ENCODE peak calls at places on chromosomes 1 and 21, in five cellular contexts. M, Z, R, S and X are unnamed samples.

GRCh38 chr1:199279107-199279506 is 640.3 kb downstream of the PTPRC start:
- DNase-seq in M (no peak), Z (no peak), R (no peak), S (no peak), X (no peak)

GRCh38 chr21:41582866-41583265 is 74.9 kb upstream of the TMPRSS2 start:
- DNase-seq in M (no peak), Z (peak), R (no peak), S (no peak), X (no peak)

GRCh38 chr1:171403396-171403795 is 81.9 kb upstream of the PRRC2C start:
- DNase-seq in M (no peak), Z (no peak), R (no peak), S (peak), X (no peak)

GRCh38 chr1:38129473-38129872 is 82.9 kb upstream of the POU3F1 start:
- DNase-seq in M (no peak), Z (no peak), R (no peak), S (no peak), X (no peak)

GRCh38 chr1:32142446-32143301 is 34.8 kb downstream of the KPNA6 start:
- DNase-seq in M (no peak), Z (no peak), R (peak), S (no peak), X (no peak)

GRCh38 chr1:99580451-99580850 is 65.5 kb upstream of the PALMD start:
- DNase-seq in M (no peak), Z (no peak), R (no peak), S (no peak), X (no peak)

GRCh38 chr1:63157085-63157484 is 165.3 kb upstream of the FOXD3 start:
- DNase-seq in M (no peak), Z (no peak), R (no peak), S (no peak), X (no peak)

GRCh38 chr1:44826375-44827196 is 16.5 kb downstream of the PTCH2 start:
- DNase-seq in M (no peak), Z (no peak), R (peak), S (no peak), X (no peak)

GRCh38 chr1:205913451-205914204 is 29.6 kb downstream of the SLC26A9 start:
- DNase-seq in M (no peak), Z (no peak), R (no peak), S (peak), X (no peak)

GRCh38 chr1:216600730-216601426 is 122.4 kb downstream of the ESRRG start:
- DNase-seq in M (no peak), Z (peak), R (peak), S (peak), X (peak)

GRCh38 chr1:206558794-206559660 is 51.7 kb downstream of the RASSF5 start:
- DNase-seq in M (peak), Z (no peak), R (no peak), S (no peak), X (no peak)

GRCh38 chr21:14070049-14070893 is 140.5 kb downstream of the LIPI start:
- DNase-seq in M (no peak), Z (no peak), R (no peak), S (no peak), X (no peak)

GRCh38 chr1:107939256-107939655 is 25.7 kb downstream of the VAV3 start:
- DNase-seq in M (no peak), Z (no peak), R (no peak), S (no peak), X (no peak)

GRCh38 chr1:35876988-35877387 is 6.0 kb upstream of the AGO1 start:
- DNase-seq in M (peak), Z (no peak), R (peak), S (no peak), X (no peak)

GRCh38 chr1:99445486-99445885 is 181.2 kb downstream of the PLPPR4 start:
- DNase-seq in M (no peak), Z (no peak), R (no peak), S (no peak), X (no peak)

GRCh38 chr1:221881805-221882581 is 140.1 kb upstream of the DUSP10 start:
- DNase-seq in M (no peak), Z (no peak), R (no peak), S (no peak), X (no peak)

GRCh38 chr1:229869687-229870086 is 197.4 kb upstream of the GALNT2 start:
- DNase-seq in M (no peak), Z (no peak), R (no peak), S (no peak), X (no peak)

GRCh38 chr1:149934326-149934725 is 2.4 kb downstream of the MTMR11 start:
- DNase-seq in M (no peak), Z (no peak), R (no peak), S (no peak), X (no peak)

GRCh38 chr21:36384885-36385232 is 333 bp upstream of the CHAF1B start:
- DNase-seq in M (no peak), Z (no peak), R (no peak), S (no peak), X (no peak)

GRCh38 chr1:233614173-233614742 is 352 bp downstream of the KCNK1 start:
- DNase-seq in M (no peak), Z (no peak), R (peak), S (no peak), X (peak)

GRCh38 chr1:175968486-175969182 is 225.2 kb upstream of the TNR start:
- DNase-seq in M (no peak), Z (no peak), R (no peak), S (no peak), X (no peak)

GRCh38 chr1:89865498-89866385 is 44.9 kb downstream of the LRRC8D start:
- DNase-seq in M (no peak), Z (no peak), R (no peak), S (no peak), X (no peak)

GRCh38 chr1:21919520-21919919 is 17.6 kb downstream of the HSPG2 start:
- DNase-seq in M (no peak), Z (no peak), R (no peak), S (no peak), X (no peak)

GRCh38 chr21:38280446-38280845 is 23.7 kb downstream of the KCNJ15 start:
- DNase-seq in M (no peak), Z (no peak), R (no peak), S (no peak), X (no peak)

GRCh38 chr1:42674214-42674613 is 8.0 kb upstream of the YBX1 start:
- DNase-seq in M (no peak), Z (no peak), R (no peak), S (no peak), X (no peak)

GRCh38 chr1:115179397-115179835 is 90.1 kb upstream of the TSPAN2 start:
- DNase-seq in M (no peak), Z (no peak), R (no peak), S (no peak), X (no peak)

DNA sequence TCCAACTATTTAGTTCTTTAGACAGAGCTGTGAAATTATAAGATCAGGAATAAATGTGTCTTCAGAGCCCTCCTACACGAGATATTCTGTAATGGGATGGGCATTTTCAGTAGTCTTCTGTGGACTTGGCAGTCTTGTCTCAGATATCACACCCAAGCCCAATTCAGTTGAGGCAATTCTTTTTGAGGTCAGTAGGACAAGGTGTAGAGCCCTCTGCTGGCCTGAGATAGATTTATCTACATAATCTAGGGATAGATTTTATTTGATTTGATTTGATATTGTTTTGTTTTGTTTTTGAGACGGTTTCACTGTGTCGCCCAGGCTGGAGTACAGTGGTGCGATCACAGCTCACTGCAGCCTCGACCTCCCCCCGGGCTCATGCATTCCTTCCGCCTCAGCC is 77.5 kb downstream of the FMN2 start:
- DNase-seq in M (peak), Z (no peak), R (no peak), S (no peak), X (no peak)
- TF ChIP-seq CTCF in M (peak), Z (no peak), R (peak), S (no peak), X (no peak)

GRCh38 chr21:39430954-39431353 is 14.6 kb downstream of the LCA5L start:
- DNase-seq in M (no peak), Z (no peak), R (no peak), S (no peak), X (no peak)
- TF ChIP-seq CTCF in M (no peak), Z (no peak), R (no peak), S (no peak), X (no peak)

GRCh38 chr1:86018311-86018923 is 138.2 kb downstream of the COL24A1 start:
- DNase-seq in M (peak), Z (no peak), R (peak), S (no peak), X (peak)
- TF ChIP-seq CTCF in M (peak), Z (peak), R (peak), S (peak), X (peak)

GRCh38 chr1:70438529-70438928 is 27.5 kb downstream of the CTH start:
- DNase-seq in M (no peak), Z (no peak), R (no peak), S (no peak), X (no peak)

GRCh38 chr1:70440642-70441391 is 29.7 kb downstream of the CTH start:
- DNase-seq in M (no peak), Z (no peak), R (no peak), S (no peak), X (no peak)

GRCh38 chr1:70441392-70442035 is 30.4 kb downstream of the CTH start:
- DNase-seq in M (no peak), Z (no peak), R (no peak), S (no peak), X (no peak)

GRCh38 chr1:70434253-70434859 is 23.3 kb downstream of the CTH start:
- DNase-seq in M (no peak), Z (no peak), R (no peak), S (no peak), X (no peak)

DNA sequence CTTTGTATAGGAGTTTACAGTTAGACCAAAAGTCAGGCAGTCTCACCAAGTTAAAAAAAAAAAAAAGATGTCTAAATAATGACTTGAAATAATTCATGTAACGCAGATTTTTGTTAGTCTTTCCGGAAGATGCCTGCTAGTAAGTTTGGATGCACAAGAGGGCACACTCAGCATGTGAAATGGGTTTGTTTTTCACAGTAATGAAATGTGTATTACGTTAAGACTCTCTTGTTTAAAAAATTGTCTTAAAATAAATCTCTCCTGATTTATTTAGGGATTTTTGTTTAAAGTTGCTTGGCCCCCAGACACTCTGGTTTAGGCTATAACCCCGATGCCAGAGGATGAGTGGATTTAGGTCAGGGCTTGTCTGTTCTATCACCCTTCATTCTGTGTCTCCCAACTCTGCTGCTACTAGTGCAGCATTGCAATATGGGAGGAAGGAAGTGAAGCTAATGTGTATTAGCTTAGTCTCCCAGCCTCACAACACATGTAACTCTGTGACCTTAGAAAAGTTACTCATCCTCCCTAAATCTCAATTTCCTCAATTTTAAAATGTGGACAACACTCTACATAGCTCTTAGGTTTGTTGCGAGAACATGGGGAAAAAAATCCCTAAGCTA is 25.7 kb downstream of the CTH start:
- DNase-seq in M (no peak), Z (no peak), R (no peak), S (no peak), X (no peak)
- TF ChIP-seq CTCF in M (peak), Z (peak), R (no peak), S (no peak), X (no peak)

GRCh38 chr1:18232052-18232451 is 124.5 kb downstream of the IGSF21 start:
- DNase-seq in M (no peak), Z (no peak), R (no peak), S (no peak), X (no peak)

GRCh38 chr1:18230840-18231239 is 123.2 kb downstream of the IGSF21 start:
- DNase-seq in M (no peak), Z (no peak), R (peak), S (no peak), X (no peak)

GRCh38 chr1:18233176-18233864 is 125.7 kb downstream of the IGSF21 start:
- DNase-seq in M (no peak), Z (no peak), R (no peak), S (no peak), X (no peak)

GRCh38 chr1:18238190-18238589 is 130.6 kb downstream of the IGSF21 start:
- DNase-seq in M (no peak), Z (no peak), R (no peak), S (no peak), X (no peak)

GRCh38 chr1:18234790-18235242 is 127.2 kb downstream of the IGSF21 start:
- DNase-seq in M (peak), Z (no peak), R (peak), S (no peak), X (peak)
- TF ChIP-seq CTCF in M (peak), Z (peak), R (peak), S (peak), X (peak)

DNA sequence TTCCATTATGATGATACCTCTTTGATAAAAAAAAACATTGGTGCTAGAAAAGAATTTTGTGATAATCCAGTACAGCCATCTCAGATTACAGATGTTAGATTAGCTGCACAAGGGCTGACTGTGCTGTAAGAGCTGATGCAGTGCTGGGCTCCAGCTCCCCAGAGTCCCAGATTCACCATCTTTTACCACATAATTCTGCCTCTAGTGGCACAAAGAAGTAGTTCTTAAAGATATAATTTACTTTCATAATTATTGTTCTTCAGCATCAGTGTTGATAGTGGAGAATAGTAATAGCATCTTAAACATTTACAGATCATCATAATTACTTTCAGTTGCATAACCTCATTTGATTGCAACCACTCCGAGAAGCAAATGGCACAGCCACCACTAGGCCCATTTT is 262.1 kb downstream of the BRINP2 start:
- DNase-seq in M (peak), Z (no peak), R (no peak), S (no peak), X (no peak)
- TF ChIP-seq CTCF in M (peak), Z (no peak), R (peak), S (no peak), X (no peak)